ENCODE peak calls at places on chromosome 13, in seven cellular contexts. Y is heart right ventricle; E is CD8-positive, alpha-beta memory T cell; W is cardiac muscle cell; S is transverse colon; J is gastrocnemius medialis; M is psoas muscle. K is an unnamed sample.

GRCh38 chr13:112114391-112114790 is 47.4 kb downstream of the SOX1 start:
- DNase-seq in Y (no peak), E (no peak), W (no peak), S (no peak), J (no peak), M (no peak), K (no peak)

GRCh38 chr13:41053384-41053826 is 7.9 kb upstream of the WBP4 start:
- DNase-seq in Y (peak; percentile 32), E (no peak), W (no peak), S (no peak), J (peak; percentile 52), M (no peak), K (no peak)

GRCh38 chr13:39144941-39145533 is 106.8 kb downstream of the NHLRC3 start:
- DNase-seq in Y (peak; percentile 72), E (no peak), W (peak; percentile 56), S (peak; percentile 33), J (peak; percentile 24), M (peak; percentile 39), K (no peak)

GRCh38 chr13:97344250-97345175 is 89.5 kb upstream of the RAP2A start:
- DNase-seq in Y (peak; percentile 70), E (peak; percentile 56), W (peak; percentile 73), S (peak; percentile 63), J (peak; percentile 59), M (peak; percentile 63), K (no peak)

GRCh38 chr13:105611424-105611823 is 924.0 kb downstream of the EFNB2 start:
- DNase-seq in Y (no peak), E (no peak), W (peak; percentile 36), S (no peak), J (no peak), M (no peak), K (no peak)

GRCh38 chr13:99033814-99034213 is 56.0 kb upstream of the DOCK9 start:
- DNase-seq in Y (no peak), E (no peak), W (peak; percentile 60), S (no peak), J (no peak), M (no peak), K (no peak)

GRCh38 chr13:43180837-43181236 is 157.5 kb downstream of the DNAJC15 start:
- DNase-seq in Y (no peak), E (no peak), W (no peak), S (no peak), J (no peak), M (no peak), K (no peak)

GRCh38 chr13:101757446-101758039 is 305.1 kb downstream of the ITGBL1 start:
- DNase-seq in Y (no peak), E (no peak), W (peak; percentile 19), S (no peak), J (no peak), M (no peak), K (no peak)

GRCh38 chr13:99827011-99827410 is 144.6 kb downstream of the ZIC5 start:
- DNase-seq in Y (no peak), E (no peak), W (no peak), S (no peak), J (no peak), M (no peak), K (no peak)

GRCh38 chr13:90238433-90238832 is 1109.1 kb upstream of the MIR17HG start:
- DNase-seq in Y (no peak), E (no peak), W (no peak), S (no peak), J (no peak), M (no peak), K (no peak)

GRCh38 chr13:98576215-98576945 is 527 bp downstream of the STK24 start:
- DNase-seq in Y (peak; percentile 60), E (peak; percentile 66), W (peak; percentile 60), S (peak; percentile 70), J (peak; percentile 49), M (peak; percentile 57), K (no peak)

GRCh38 chr13:37492741-37493514 is 105.6 kb downstream of the POSTN start:
- DNase-seq in Y (no peak), E (no peak), W (peak; percentile 4), S (no peak), J (no peak), M (no peak), K (no peak)

GRCh38 chr13:76148926-76149325 is 512.8 kb downstream of the LMO7 start:
- DNase-seq in Y (no peak), E (no peak), W (no peak), S (no peak), J (no peak), M (no peak), K (no peak)

GRCh38 chr13:44221657-44222056 is 152.0 kb upstream of the SERP2 start:
- DNase-seq in Y (no peak), E (no peak), W (no peak), S (no peak), J (no peak), M (no peak), K (no peak)

GRCh38 chr13:106496072-106496997 is 39.1 kb downstream of the EFNB2 start:
- DNase-seq in Y (peak; percentile 83), E (no peak), W (peak; percentile 38), S (no peak), J (no peak), M (no peak), K (no peak)

GRCh38 chr13:113546571-113547247 is 37.8 kb upstream of the TFDP1 start:
- DNase-seq in Y (peak; percentile 29), E (peak; percentile 6), W (no peak), S (peak; percentile 6), J (no peak), M (peak; percentile 59), K (no peak)

GRCh38 chr13:94344126-94344863 is 135.2 kb downstream of the DCT start:
- DNase-seq in Y (no peak), E (no peak), W (no peak), S (no peak), J (no peak), M (no peak), K (no peak)

GRCh38 chr13:25872871-25873607 is 178.8 kb downstream of the SHISA2 start:
- DNase-seq in Y (no peak), E (no peak), W (peak; percentile 72), S (no peak), J (peak; percentile 55), M (no peak), K (no peak)

GRCh38 chr13:28609936-28610335 is 49.0 kb upstream of the POMP start:
- DNase-seq in Y (no peak), E (no peak), W (no peak), S (no peak), J (no peak), M (no peak), K (no peak)

GRCh38 chr13:20550799-20551198 is 16.2 kb upstream of the IFT88 start:
- DNase-seq in Y (no peak), E (no peak), W (no peak), S (no peak), J (no peak), M (no peak), K (no peak)

GRCh38 chr13:112053744-112054615 is 13.0 kb upstream of the SOX1 start:
- DNase-seq in Y (no peak), E (no peak), W (no peak), S (no peak), J (no peak), M (no peak), K (no peak)

GRCh38 chr13:31956944-31957644 is 74.5 kb upstream of the FRY start:
- DNase-seq in Y (no peak), E (no peak), W (no peak), S (no peak), J (no peak), M (no peak), K (no peak)

GRCh38 chr13:45325806-45326205 is 15.2 kb downstream of the TPT1 start:
- DNase-seq in Y (peak; percentile 84), E (no peak), W (peak; percentile 84), S (no peak), J (peak; percentile 86), M (peak; percentile 62), K (no peak)

GRCh38 chr13:76820759-76821158 is 65.4 kb downstream of the KCTD12 start:
- DNase-seq in Y (peak; percentile 78), E (no peak), W (no peak), S (no peak), J (peak; percentile 66), M (peak; percentile 50), K (no peak)

GRCh38 chr13:32736648-32737047 is 150.4 kb downstream of the PDS5B start:
- DNase-seq in Y (no peak), E (no peak), W (no peak), S (no peak), J (no peak), M (no peak), K (no peak)

GRCh38 chr13:93875527-93875926 is 604.0 kb downstream of the DCT start:
- DNase-seq in Y (no peak), E (no peak), W (no peak), S (no peak), J (no peak), M (no peak), K (no peak)

GRCh38 chr13:30744056-30744684 is 8.8 kb downstream of the ALOX5AP start:
- DNase-seq in Y (no peak), E (peak; percentile 95), W (no peak), S (peak; percentile 71), J (peak; percentile 35), M (no peak), K (peak; percentile 85)
- H3K4me3 ChIP-seq in Y (no peak overlapping the region), E (peak overlapping the region; percentile 31), W (no peak overlapping the region), S (no peak overlapping the region), J (no peak overlapping the region), M (no peak overlapping the region), K (no peak overlapping the region)

GRCh38 chr13:110505594-110505993 is 55.9 kb downstream of the RAB20 start:
- DNase-seq in Y (no peak), E (no peak), W (no peak), S (no peak), J (no peak), M (no peak), K (no peak)
- H3K36me3 ChIP-seq in Y (peaks cover 49% of the 10 kb centered on the region), E (no peaks in the 10 kb centered on the region), W (peaks cover 3% of the 10 kb centered on the region), S (peaks cover 6% of the 10 kb centered on the region), J (peaks cover 23% of the 10 kb centered on the region), M (peaks cover 55% of the 10 kb centered on the region), K (no peaks in the 10 kb centered on the region)

DNA sequence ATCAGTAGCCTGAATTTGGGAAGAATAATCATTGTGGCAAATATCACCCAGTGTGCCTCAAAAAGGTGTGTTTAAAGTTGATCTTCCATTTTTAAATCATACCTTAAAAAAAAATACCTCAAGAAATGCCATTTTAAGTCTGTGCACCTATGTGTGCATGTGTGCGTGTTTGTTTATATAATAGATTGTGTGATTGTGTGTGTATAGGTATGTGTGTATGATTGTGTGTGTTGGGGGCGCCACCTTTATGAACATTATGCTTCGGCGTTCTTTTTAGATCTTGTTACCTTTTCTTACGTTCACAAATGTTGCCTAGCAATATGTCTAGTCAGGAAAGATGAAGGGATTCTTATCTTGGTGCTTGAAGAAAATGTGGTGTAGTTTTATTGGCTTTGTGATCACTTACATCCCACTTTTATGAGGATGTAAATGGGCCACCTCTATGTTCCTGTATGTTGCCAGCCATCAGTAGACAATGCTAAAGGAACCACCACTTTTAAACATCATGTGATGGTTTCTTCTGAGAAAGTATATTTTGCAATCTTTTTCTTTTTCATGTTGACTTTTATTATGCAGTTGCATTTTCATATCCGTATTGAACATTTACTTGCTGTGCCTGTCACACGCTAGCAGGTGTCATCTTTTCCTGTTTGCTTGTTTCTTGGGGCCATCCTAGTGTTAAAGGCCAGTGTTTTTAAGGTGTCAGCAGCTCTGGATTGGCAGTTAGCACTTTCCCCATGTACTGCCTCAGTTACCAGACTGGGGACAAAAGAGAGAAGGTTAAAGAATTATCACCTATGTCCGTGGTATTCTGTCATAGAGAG is 2.2 kb upstream of the IRS2 start:
- DNase-seq in Y (no peak), E (no peak), W (no peak), S (no peak), J (no peak), M (no peak), K (no peak)
- H3K4me3 ChIP-seq in Y (no peak overlapping the region), E (no peak overlapping the region), W (no peak overlapping the region), S (no peak overlapping the region), J (no peak overlapping the region), M (no peak overlapping the region), K (no peak overlapping the region)

GRCh38 chr13:49786609-49787008 is 5.9 kb downstream of the KPNA3 start:
- DNase-seq in Y (no peak), E (no peak), W (no peak), S (no peak), J (no peak), M (no peak), K (no peak)
- H3K36me3 ChIP-seq in Y (no peaks in the 10 kb centered on the region), E (no peaks in the 10 kb centered on the region), W (no peaks in the 10 kb centered on the region), S (no peaks in the 10 kb centered on the region), J (no peaks in the 10 kb centered on the region), M (peaks cover 3% of the 10 kb centered on the region), K (no peaks in the 10 kb centered on the region)

K was measured in effector memory CD4-positive, alpha-beta T cell.